ENCODE peak calls at places on chromosomes 5 and 9, in six cellular contexts. One of them, this sample, is unnamed.

GRCh38 chr9:116860509-116861120 is 173.5 kb downstream of the TRIM32 start:
- DNase-seq in myocyte: peak
- DNase-seq in cerebellar cortex: peak
- DNase-seq in AG08395: peak
- DNase-seq in PC-3: peak
- DNase-seq in caudate nucleus: peak
- DNase-seq in this sample: peak

GRCh38 chr9:82997471-82998140 is 65.3 kb downstream of the RASEF start:
- DNase-seq in cerebellar cortex: no peak
- DNase-seq in PC-3: no peak
- DNase-seq in AG08395: no peak
- DNase-seq in caudate nucleus: no peak
- DNase-seq in myocyte: no peak
- DNase-seq in this sample: no peak

GRCh38 chr9:4293293-4293931 is 6.5 kb downstream of the GLIS3 start:
- DNase-seq in myocyte: peak
- DNase-seq in PC-3: peak
- DNase-seq in AG08395: peak
- DNase-seq in caudate nucleus: no peak
- DNase-seq in cerebellar cortex: no peak
- DNase-seq in this sample: no peak

GRCh38 chr9:82961504-82962125 is 101.3 kb downstream of the RASEF start:
- DNase-seq in AG08395: peak
- DNase-seq in myocyte: peak
- DNase-seq in cerebellar cortex: peak
- DNase-seq in PC-3: peak
- DNase-seq in caudate nucleus: peak
- DNase-seq in this sample: peak

GRCh38 chr5:115621365-115621900 is 4.4 kb downstream of the TMED7 start:
- DNase-seq in cerebellar cortex: no peak
- DNase-seq in caudate nucleus: no peak
- DNase-seq in AG08395: no peak
- DNase-seq in PC-3: no peak
- DNase-seq in myocyte: no peak
- DNase-seq in this sample: no peak

GRCh38 chr9:135607401-135608293 is 31.7 kb downstream of the GLT6D1 start:
- DNase-seq in cerebellar cortex: no peak
- DNase-seq in myocyte: no peak
- DNase-seq in PC-3: no peak
- DNase-seq in caudate nucleus: no peak
- DNase-seq in AG08395: no peak
- DNase-seq in this sample: no peak

GRCh38 chr5:14351845-14352712 is 208.9 kb downstream of the TRIO start:
- DNase-seq in cerebellar cortex: peak
- DNase-seq in AG08395: peak
- DNase-seq in PC-3: peak
- DNase-seq in myocyte: peak
- DNase-seq in caudate nucleus: peak
- DNase-seq in this sample: peak

GRCh38 chr5:151461312-151461711 is 13.9 kb downstream of the SLC36A1 start:
- DNase-seq in PC-3: no peak
- DNase-seq in myocyte: no peak
- DNase-seq in caudate nucleus: no peak
- DNase-seq in AG08395: no peak
- DNase-seq in cerebellar cortex: no peak
- DNase-seq in this sample: no peak

GRCh38 chr9:6876195-6876594 is 118.4 kb downstream of the KDM4C start:
- DNase-seq in cerebellar cortex: no peak
- DNase-seq in AG08395: no peak
- DNase-seq in caudate nucleus: no peak
- DNase-seq in myocyte: no peak
- DNase-seq in PC-3: no peak
- DNase-seq in this sample: no peak

GRCh38 chr9:78369644-78370219 is 72.8 kb downstream of the PSAT1 start:
- DNase-seq in AG08395: peak
- DNase-seq in cerebellar cortex: peak
- DNase-seq in myocyte: peak
- DNase-seq in PC-3: peak
- DNase-seq in caudate nucleus: peak
- DNase-seq in this sample: peak

GRCh38 chr9:127976498-127976897 is 4.3 kb downstream of the EEIG1 start:
- DNase-seq in PC-3: no peak
- DNase-seq in AG08395: no peak
- DNase-seq in cerebellar cortex: peak
- DNase-seq in caudate nucleus: no peak
- DNase-seq in myocyte: no peak
- DNase-seq in this sample: no peak

GRCh38 chr5:115583474-115583873 is 18.8 kb downstream of the TICAM2 start:
- DNase-seq in PC-3: peak
- DNase-seq in AG08395: peak
- DNase-seq in cerebellar cortex: no peak
- DNase-seq in myocyte: peak
- DNase-seq in caudate nucleus: no peak
- DNase-seq in this sample: no peak

GRCh38 chr5:140710899-140711552 is 10.8 kb downstream of the ZMAT2 start:
- DNase-seq in caudate nucleus: peak
- DNase-seq in AG08395: peak
- DNase-seq in PC-3: peak
- DNase-seq in cerebellar cortex: peak
- DNase-seq in myocyte: peak
- DNase-seq in this sample: peak

GRCh38 chr5:156396063-156396829 is 69.3 kb downstream of the SGCD start:
- DNase-seq in myocyte: peak
- DNase-seq in PC-3: no peak
- DNase-seq in caudate nucleus: no peak
- DNase-seq in cerebellar cortex: no peak
- DNase-seq in AG08395: peak
- DNase-seq in this sample: no peak

GRCh38 chr5:141800629-141801028 is 77.6 kb downstream of the PCDH1 start:
- DNase-seq in PC-3: no peak
- DNase-seq in cerebellar cortex: no peak
- DNase-seq in AG08395: no peak
- DNase-seq in caudate nucleus: no peak
- DNase-seq in myocyte: no peak
- DNase-seq in this sample: no peak

GRCh38 chr9:70255521-70255920 is 3.3 kb upstream of the SMC5 start:
- DNase-seq in myocyte: no peak
- DNase-seq in AG08395: no peak
- DNase-seq in cerebellar cortex: no peak
- DNase-seq in caudate nucleus: no peak
- DNase-seq in PC-3: peak
- DNase-seq in this sample: no peak

GRCh38 chr5:139226131-139226530 is 28.0 kb upstream of the SIL1 start:
- DNase-seq in cerebellar cortex: peak
- DNase-seq in AG08395: no peak
- DNase-seq in myocyte: no peak
- DNase-seq in caudate nucleus: no peak
- DNase-seq in PC-3: peak
- DNase-seq in this sample: no peak

GRCh38 chr5:148228392-148228984 is 9.8 kb upstream of the MARCOL start:
- DNase-seq in AG08395: no peak
- DNase-seq in cerebellar cortex: no peak
- DNase-seq in myocyte: no peak
- DNase-seq in caudate nucleus: no peak
- DNase-seq in PC-3: no peak
- DNase-seq in this sample: no peak

GRCh38 chr9:757246-757881 is 84.1 kb upstream of the DMRT1 start:
- DNase-seq in AG08395: peak
- DNase-seq in PC-3: peak
- DNase-seq in myocyte: peak
- DNase-seq in caudate nucleus: peak
- DNase-seq in cerebellar cortex: no peak
- DNase-seq in this sample: peak

This sample was measured in T47D.